ENCODE peak calls at places on chromosome 5, in four cellular contexts. D is activated CD8-positive, alpha-beta memory T cell treated with anti-CD3 and anti-CD28 coated beads, Interleukin-2, amount 50 U/mL, for 48 hours; Z is BJ; G is T-helper 2 cell. C is an unnamed sample.

GRCh38 chr5:135040331-135041144 is 6.5 kb upstream of the PITX1 start:
- DNase-seq in D (no peak), G (peak), Z (no peak), C (no peak)

GRCh38 chr5:115349001-115349817 is 52.8 kb upstream of the CCDC112 start:
- DNase-seq in D (no peak), G (no peak), Z (peak), C (no peak)

GRCh38 chr5:169263591-169263990 is 37.3 kb downstream of the SLIT3 start:
- DNase-seq in D (no peak), G (no peak), Z (no peak), C (no peak)

GRCh38 chr5:127959152-127959764 is 124.3 kb upstream of the SLC12A2 start:
- DNase-seq in D (no peak), Z (no peak), G (no peak), C (no peak)

GRCh38 chr5:169416583-169417196 is 115.8 kb upstream of the SLIT3 start:
- DNase-seq in Z (no peak), D (no peak), G (no peak), C (no peak)

GRCh38 chr5:943201-943873 is 50.7 kb downstream of the TRIP13 start:
- DNase-seq in D (no peak), G (no peak), Z (no peak), C (no peak)

GRCh38 chr5:1445313-1445894 is at the start of gene SLC6A3:
- DNase-seq in D (peak), G (no peak), Z (no peak), C (no peak)

GRCh38 chr5:123776761-123777160 is 264.8 kb downstream of the CSNK1G3 start:
- DNase-seq in D (no peak), G (no peak), Z (peak), C (no peak)

GRCh38 chr5:12272389-12272788 is 368.1 kb upstream of the CTNND2 start:
- DNase-seq in Z (no peak), D (no peak), G (no peak), C (no peak)

GRCh38 chr5:113017891-113018635 is 41.5 kb downstream of the DCP2 start:
- DNase-seq in G (peak), D (no peak), Z (no peak), C (no peak)

GRCh38 chr5:141716009-141716408 is 34.0 kb upstream of the ARAP3 start:
- DNase-seq in D (no peak), G (no peak), Z (no peak), C (no peak)

C was measured in effector memory CD4-positive, alpha-beta T cell.